ENCODE peak calls at places on chromosomes 6 and 20, in five cellular contexts. One of them, this sample, is unnamed.
A peak's percentile ranks its signal among the peaks of the same experiment; 100 is the strongest.

GRCh38 chr6:88920777-88921728 is 42.4 kb downstream of the RNGTT start:
- DNase-seq in colonic mucosa: no peak
- DNase-seq in MV-4-11: no peak
- DNase-seq in NCI-H2107: no peak
- DNase-seq in left lung: no peak
- DNase-seq in this sample: no peak

GRCh38 chr20:48026981-48027592 is 241.8 kb upstream of the SULF2 start:
- DNase-seq in left lung: no peak
- DNase-seq in colonic mucosa: no peak
- DNase-seq in MV-4-11: no peak
- DNase-seq in NCI-H2107: no peak
- DNase-seq in this sample: no peak

GRCh38 chr20:32231847-32232246 is 24.2 kb downstream of the POFUT1 start:
- DNase-seq in colonic mucosa: no peak
- DNase-seq in NCI-H2107: no peak
- DNase-seq in MV-4-11: no peak
- DNase-seq in left lung: no peak
- DNase-seq in this sample: no peak

GRCh38 chr20:4730782-4731181 is 9.1 kb downstream of the PRND start:
- DNase-seq in colonic mucosa: no peak
- DNase-seq in NCI-H2107: no peak
- DNase-seq in MV-4-11: no peak
- DNase-seq in left lung: no peak
- DNase-seq in this sample: no peak

GRCh38 chr6:46773201-46773855 is 19.9 kb upstream of the MEP1A start:
- DNase-seq in NCI-H2107: no peak
- DNase-seq in left lung: no peak
- DNase-seq in MV-4-11: peak; percentile 81
- DNase-seq in colonic mucosa: no peak
- DNase-seq in this sample: no peak

GRCh38 chr6:166172546-166172945 is 4.9 kb upstream of the TBXT start:
- DNase-seq in colonic mucosa: no peak
- DNase-seq in MV-4-11: no peak
- DNase-seq in left lung: no peak
- DNase-seq in NCI-H2107: no peak
- DNase-seq in this sample: no peak

GRCh38 chr6:166813461-166813860 is 142.9 kb downstream of the RNASET2 start:
- DNase-seq in NCI-H2107: no peak
- DNase-seq in colonic mucosa: no peak
- DNase-seq in MV-4-11: no peak
- DNase-seq in left lung: no peak
- DNase-seq in this sample: no peak

GRCh38 chr6:18350271-18350670 is 36.9 kb upstream of the RNF144B start:
- DNase-seq in colonic mucosa: no peak
- DNase-seq in NCI-H2107: no peak
- DNase-seq in MV-4-11: no peak
- DNase-seq in left lung: no peak
- DNase-seq in this sample: no peak

GRCh38 chr6:169370054-169370453 is 116.4 kb upstream of the THBS2 start:
- DNase-seq in NCI-H2107: no peak
- DNase-seq in left lung: peak; percentile 73
- DNase-seq in colonic mucosa: no peak
- DNase-seq in MV-4-11: no peak
- DNase-seq in this sample: no peak

GRCh38 chr6:35360349-35361138 is 18.2 kb downstream of the PPARD start:
- DNase-seq in NCI-H2107: no peak
- DNase-seq in MV-4-11: peak; percentile 14
- DNase-seq in colonic mucosa: no peak
- DNase-seq in left lung: no peak
- DNase-seq in this sample: no peak

GRCh38 chr6:46953921-46954320 is 32.2 kb upstream of the ADGRF5 start:
- DNase-seq in colonic mucosa: no peak
- DNase-seq in left lung: no peak
- DNase-seq in MV-4-11: no peak
- DNase-seq in NCI-H2107: no peak
- DNase-seq in this sample: no peak

GRCh38 chr6:135750081-135750480 is 101.4 kb upstream of the PDE7B start:
- DNase-seq in left lung: no peak
- DNase-seq in NCI-H2107: no peak
- DNase-seq in colonic mucosa: no peak
- DNase-seq in MV-4-11: no peak
- DNase-seq in this sample: no peak

GRCh38 chr6:20534906-20535305 is 649 bp downstream of the CDKAL1 start:
- DNase-seq in NCI-H2107: no peak
- DNase-seq in colonic mucosa: no peak
- DNase-seq in left lung: no peak
- DNase-seq in MV-4-11: no peak
- DNase-seq in this sample: no peak

GRCh38 chr20:14617123-14617522 is 279.7 kb upstream of the FLRT3 start:
- DNase-seq in colonic mucosa: no peak
- DNase-seq in MV-4-11: no peak
- DNase-seq in NCI-H2107: no peak
- DNase-seq in left lung: no peak
- DNase-seq in this sample: no peak

GRCh38 chr20:41176711-41177552 is 39.6 kb downstream of the PLCG1 start:
- DNase-seq in MV-4-11: no peak
- DNase-seq in left lung: no peak
- DNase-seq in colonic mucosa: no peak
- DNase-seq in NCI-H2107: no peak
- DNase-seq in this sample: no peak

This sample was measured in prostate gland.